ENCODE peak calls at places on chromosome 21, in ten cellular contexts. One of them, this sample, is unnamed.

GRCh38 chr21:15935530-15935929 is 205.7 kb downstream of the USP25 start:
- DNase-seq in A549: no peak
- DNase-seq in breast epithelium: no peak
- DNase-seq in pancreas: no peak
- DNase-seq in left ventricle myocardium inferior: no peak
- DNase-seq in Panc1: no peak
- DNase-seq in cardiac fibroblast: no peak
- DNase-seq in IMR-90: no peak
- DNase-seq in AG09309: no peak
- DNase-seq in OCI-LY7: no peak
- DNase-seq in this sample: peak; percentile 26

GRCh38 chr21:15124731-15125130 is 59.9 kb upstream of the NRIP1 start:
- DNase-seq in A549: no peak
- DNase-seq in breast epithelium: no peak
- DNase-seq in pancreas: no peak
- DNase-seq in left ventricle myocardium inferior: no peak
- DNase-seq in Panc1: no peak
- DNase-seq in cardiac fibroblast: no peak
- DNase-seq in IMR-90: no peak
- DNase-seq in AG09309: no peak
- DNase-seq in OCI-LY7: no peak
- DNase-seq in this sample: no peak

GRCh38 chr21:32021319-32022027 is 148.7 kb downstream of the HUNK start:
- DNase-seq in A549: no peak
- DNase-seq in breast epithelium: peak; percentile 80
- DNase-seq in pancreas: peak; percentile 74
- DNase-seq in left ventricle myocardium inferior: peak; percentile 78
- DNase-seq in Panc1: no peak
- DNase-seq in cardiac fibroblast: peak; percentile 10
- DNase-seq in IMR-90: no peak
- DNase-seq in AG09309: no peak
- DNase-seq in OCI-LY7: no peak
- DNase-seq in this sample: no peak

GRCh38 chr21:27149034-27149433 is 182.1 kb upstream of the ADAMTS5 start:
- DNase-seq in A549: no peak
- DNase-seq in breast epithelium: no peak
- DNase-seq in pancreas: no peak
- DNase-seq in left ventricle myocardium inferior: no peak
- DNase-seq in Panc1: no peak
- DNase-seq in cardiac fibroblast: peak; percentile 28
- DNase-seq in IMR-90: peak; percentile 24
- DNase-seq in AG09309: peak; percentile 46
- DNase-seq in OCI-LY7: no peak
- DNase-seq in this sample: no peak

GRCh38 chr21:28269173-28269572 is 723.5 kb downstream of the LTN1 start:
- DNase-seq in A549: no peak
- DNase-seq in breast epithelium: no peak
- DNase-seq in pancreas: no peak
- DNase-seq in left ventricle myocardium inferior: no peak
- DNase-seq in Panc1: no peak
- DNase-seq in cardiac fibroblast: no peak
- DNase-seq in IMR-90: no peak
- DNase-seq in AG09309: no peak
- DNase-seq in OCI-LY7: no peak
- DNase-seq in this sample: no peak

GRCh38 chr21:32771134-32771523 is 426 bp downstream of the PAXBP1 start:
- DNase-seq in A549: peak; percentile 46
- DNase-seq in breast epithelium: peak; percentile 34
- DNase-seq in pancreas: peak; percentile 61
- DNase-seq in left ventricle myocardium inferior: peak; percentile 56
- DNase-seq in Panc1: no peak
- DNase-seq in cardiac fibroblast: peak; percentile 64
- DNase-seq in IMR-90: peak; percentile 56
- DNase-seq in AG09309: no peak
- DNase-seq in OCI-LY7: peak; percentile 83
- DNase-seq in this sample: no peak

GRCh38 chr21:31545036-31545435 is 114.5 kb upstream of the SOD1 start:
- DNase-seq in A549: no peak
- DNase-seq in breast epithelium: no peak
- DNase-seq in pancreas: no peak
- DNase-seq in left ventricle myocardium inferior: no peak
- DNase-seq in Panc1: no peak
- DNase-seq in cardiac fibroblast: no peak
- DNase-seq in IMR-90: no peak
- DNase-seq in AG09309: no peak
- DNase-seq in OCI-LY7: no peak
- DNase-seq in this sample: no peak

GRCh38 chr21:30434033-30434631 is 4.1 kb downstream of the KRTAP13-4 start:
- DNase-seq in A549: peak; percentile 32
- DNase-seq in breast epithelium: no peak
- DNase-seq in pancreas: peak; percentile 35
- DNase-seq in left ventricle myocardium inferior: no peak
- DNase-seq in Panc1: peak; percentile 0
- DNase-seq in cardiac fibroblast: peak; percentile 47
- DNase-seq in IMR-90: no peak
- DNase-seq in AG09309: no peak
- DNase-seq in OCI-LY7: peak; percentile 23
- DNase-seq in this sample: no peak

GRCh38 chr21:16742116-16742515 is 770.7 kb upstream of the CXADR start:
- DNase-seq in A549: no peak
- DNase-seq in breast epithelium: peak; percentile 52
- DNase-seq in pancreas: no peak
- DNase-seq in left ventricle myocardium inferior: peak; percentile 13
- DNase-seq in Panc1: no peak
- DNase-seq in cardiac fibroblast: peak; percentile 36
- DNase-seq in IMR-90: no peak
- DNase-seq in AG09309: no peak
- DNase-seq in OCI-LY7: no peak
- DNase-seq in this sample: no peak

GRCh38 chr21:45874716-45875415 is 106.7 kb upstream of the COL6A1 start:
- DNase-seq in A549: no peak
- DNase-seq in breast epithelium: no peak
- DNase-seq in pancreas: no peak
- DNase-seq in left ventricle myocardium inferior: no peak
- DNase-seq in Panc1: no peak
- DNase-seq in cardiac fibroblast: peak; percentile 97
- DNase-seq in IMR-90: peak; percentile 98
- DNase-seq in AG09309: peak; percentile 88
- DNase-seq in OCI-LY7: no peak
- DNase-seq in this sample: no peak
- H3K4me3 ChIP-seq in A549: no peak overlapping the region
- H3K4me3 ChIP-seq in breast epithelium: no peak overlapping the region
- H3K4me3 ChIP-seq in pancreas: no peak overlapping the region
- H3K4me3 ChIP-seq in left ventricle myocardium inferior: no peak overlapping the region
- H3K4me3 ChIP-seq in Panc1: peak overlapping the region; percentile 16
- H3K4me3 ChIP-seq in cardiac fibroblast: peak overlapping the region; percentile 32
- H3K4me3 ChIP-seq in IMR-90: peak overlapping the region; percentile 3
- H3K4me3 ChIP-seq in AG09309: peak overlapping the region; percentile 11
- H3K4me3 ChIP-seq in OCI-LY7: no peak overlapping the region
- H3K4me3 ChIP-seq in this sample: no peak overlapping the region

GRCh38 chr21:34330055-34330454 is 33.8 kb upstream of the KCNE2 start:
- DNase-seq in A549: peak; percentile 38
- DNase-seq in breast epithelium: no peak
- DNase-seq in pancreas: no peak
- DNase-seq in left ventricle myocardium inferior: no peak
- DNase-seq in Panc1: no peak
- DNase-seq in cardiac fibroblast: no peak
- DNase-seq in IMR-90: no peak
- DNase-seq in AG09309: no peak
- DNase-seq in OCI-LY7: no peak
- DNase-seq in this sample: no peak
- TF ChIP-seq CTCF in A549: no peak
- TF ChIP-seq CTCF in breast epithelium: no peak
- TF ChIP-seq CTCF in pancreas: no peak
- TF ChIP-seq CTCF in left ventricle myocardium inferior: no peak
- TF ChIP-seq CTCF in Panc1: no peak
- TF ChIP-seq CTCF in cardiac fibroblast: no peak
- TF ChIP-seq CTCF in IMR-90: no peak
- TF ChIP-seq CTCF in AG09309: no peak
- TF ChIP-seq CTCF in OCI-LY7: no peak
- TF ChIP-seq CTCF in this sample: no peak

GRCh38 chr21:39385299-39386145 is 36.6 kb upstream of the HMGN1 start:
- DNase-seq in A549: peak; percentile 92
- DNase-seq in breast epithelium: peak; percentile 66
- DNase-seq in pancreas: peak; percentile 96
- DNase-seq in left ventricle myocardium inferior: peak; percentile 86
- DNase-seq in Panc1: no peak
- DNase-seq in cardiac fibroblast: peak; percentile 88
- DNase-seq in IMR-90: peak; percentile 75
- DNase-seq in AG09309: peak; percentile 33
- DNase-seq in OCI-LY7: no peak
- DNase-seq in this sample: no peak

GRCh38 chr21:39387461-39388037 is 38.7 kb upstream of the HMGN1 start:
- DNase-seq in A549: peak; percentile 88
- DNase-seq in breast epithelium: peak; percentile 78
- DNase-seq in pancreas: peak; percentile 89
- DNase-seq in left ventricle myocardium inferior: peak; percentile 92
- DNase-seq in Panc1: peak; percentile 33
- DNase-seq in cardiac fibroblast: peak; percentile 90
- DNase-seq in IMR-90: peak; percentile 81
- DNase-seq in AG09309: peak; percentile 39
- DNase-seq in OCI-LY7: peak; percentile 93
- DNase-seq in this sample: no peak

GRCh38 chr21:39384674-39385298 is 35.9 kb upstream of the HMGN1 start:
- DNase-seq in A549: no peak
- DNase-seq in breast epithelium: no peak
- DNase-seq in pancreas: no peak
- DNase-seq in left ventricle myocardium inferior: no peak
- DNase-seq in Panc1: no peak
- DNase-seq in cardiac fibroblast: no peak
- DNase-seq in IMR-90: peak; percentile 55
- DNase-seq in AG09309: no peak
- DNase-seq in OCI-LY7: no peak
- DNase-seq in this sample: no peak

GRCh38 chr21:39386899-39387298 is 38.0 kb upstream of the HMGN1 start:
- DNase-seq in A549: no peak
- DNase-seq in breast epithelium: no peak
- DNase-seq in pancreas: no peak
- DNase-seq in left ventricle myocardium inferior: no peak
- DNase-seq in Panc1: no peak
- DNase-seq in cardiac fibroblast: no peak
- DNase-seq in IMR-90: no peak
- DNase-seq in AG09309: no peak
- DNase-seq in OCI-LY7: no peak
- DNase-seq in this sample: no peak

DNA sequence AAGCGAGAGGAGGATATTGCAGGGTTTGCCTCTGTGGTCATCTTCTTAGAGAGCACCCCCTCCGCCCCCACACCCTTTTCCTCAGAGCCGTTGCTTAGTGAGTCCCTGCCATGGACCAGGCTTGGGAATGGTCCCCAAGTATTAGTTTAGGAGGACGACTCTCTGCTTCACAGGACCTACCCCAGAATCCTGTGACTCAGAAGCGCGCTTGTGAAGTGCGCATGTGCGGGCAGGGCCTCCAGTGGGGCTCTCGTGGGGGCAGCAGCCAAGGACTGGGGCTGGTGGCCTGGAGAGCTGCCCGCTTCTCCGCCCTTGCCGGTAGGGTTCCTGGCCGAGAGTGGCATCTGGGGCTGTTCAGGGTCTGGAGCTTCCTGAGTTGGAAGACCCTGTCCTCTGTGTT is 37.3 kb upstream of the HMGN1 start:
- DNase-seq in A549: no peak
- DNase-seq in breast epithelium: no peak
- DNase-seq in pancreas: peak; percentile 59
- DNase-seq in left ventricle myocardium inferior: no peak
- DNase-seq in Panc1: no peak
- DNase-seq in cardiac fibroblast: peak; percentile 33
- DNase-seq in IMR-90: no peak
- DNase-seq in AG09309: no peak
- DNase-seq in OCI-LY7: no peak
- DNase-seq in this sample: no peak
- H3K4me3 ChIP-seq in A549: peak overlapping the region; percentile 51
- H3K4me3 ChIP-seq in breast epithelium: peak overlapping the region; percentile 47
- H3K4me3 ChIP-seq in pancreas: no peak overlapping the region
- H3K4me3 ChIP-seq in left ventricle myocardium inferior: peak overlapping the region; percentile 63
- H3K4me3 ChIP-seq in Panc1: peak overlapping the region; percentile 51
- H3K4me3 ChIP-seq in cardiac fibroblast: peak overlapping the region; percentile 43
- H3K4me3 ChIP-seq in IMR-90: peak overlapping the region; percentile 40
- H3K4me3 ChIP-seq in AG09309: peak overlapping the region; percentile 19
- H3K4me3 ChIP-seq in OCI-LY7: no peak overlapping the region
- H3K4me3 ChIP-seq in this sample: peak overlapping the region; percentile 44

GRCh38 chr21:44510508-44511218 is 29.3 kb downstream of the KRTAP10-1 start:
- DNase-seq in A549: peak; percentile 41
- DNase-seq in breast epithelium: peak; percentile 28
- DNase-seq in pancreas: peak; percentile 74
- DNase-seq in left ventricle myocardium inferior: peak; percentile 44
- DNase-seq in Panc1: no peak
- DNase-seq in cardiac fibroblast: peak; percentile 41
- DNase-seq in IMR-90: no peak
- DNase-seq in AG09309: no peak
- DNase-seq in OCI-LY7: peak; percentile 66
- DNase-seq in this sample: no peak

GRCh38 chr21:44510109-44510507 is 29.9 kb downstream of the KRTAP10-1 start:
- DNase-seq in A549: no peak
- DNase-seq in breast epithelium: no peak
- DNase-seq in pancreas: no peak
- DNase-seq in left ventricle myocardium inferior: no peak
- DNase-seq in Panc1: no peak
- DNase-seq in cardiac fibroblast: no peak
- DNase-seq in IMR-90: no peak
- DNase-seq in AG09309: no peak
- DNase-seq in OCI-LY7: no peak
- DNase-seq in this sample: no peak

GRCh38 chr21:44508711-44509445 is 31.1 kb downstream of the KRTAP10-1 start:
- DNase-seq in A549: no peak
- DNase-seq in breast epithelium: no peak
- DNase-seq in pancreas: peak; percentile 28
- DNase-seq in left ventricle myocardium inferior: no peak
- DNase-seq in Panc1: no peak
- DNase-seq in cardiac fibroblast: no peak
- DNase-seq in IMR-90: no peak
- DNase-seq in AG09309: no peak
- DNase-seq in OCI-LY7: no peak
- DNase-seq in this sample: no peak

GRCh38 chr21:44508426-44508710 is 31.6 kb downstream of the KRTAP10-1 start:
- DNase-seq in A549: no peak
- DNase-seq in breast epithelium: no peak
- DNase-seq in pancreas: no peak
- DNase-seq in left ventricle myocardium inferior: no peak
- DNase-seq in Panc1: no peak
- DNase-seq in cardiac fibroblast: no peak
- DNase-seq in IMR-90: no peak
- DNase-seq in AG09309: no peak
- DNase-seq in OCI-LY7: no peak
- DNase-seq in this sample: no peak

GRCh38 chr21:44509539-44509938 is 30.5 kb downstream of the KRTAP10-1 start:
- DNase-seq in A549: peak; percentile 39
- DNase-seq in breast epithelium: peak; percentile 87
- DNase-seq in pancreas: peak; percentile 94
- DNase-seq in left ventricle myocardium inferior: peak; percentile 82
- DNase-seq in Panc1: no peak
- DNase-seq in cardiac fibroblast: no peak
- DNase-seq in IMR-90: no peak
- DNase-seq in AG09309: no peak
- DNase-seq in OCI-LY7: peak; percentile 11
- DNase-seq in this sample: no peak
- TF ChIP-seq CTCF in A549: no peak
- TF ChIP-seq CTCF in breast epithelium: peak; percentile 68
- TF ChIP-seq CTCF in pancreas: peak; percentile 39
- TF ChIP-seq CTCF in left ventricle myocardium inferior: peak; percentile 64
- TF ChIP-seq CTCF in Panc1: no peak
- TF ChIP-seq CTCF in cardiac fibroblast: no peak
- TF ChIP-seq CTCF in IMR-90: no peak
- TF ChIP-seq CTCF in AG09309: peak; percentile 38
- TF ChIP-seq CTCF in OCI-LY7: peak; percentile 42
- TF ChIP-seq CTCF in this sample: peak; percentile 28

This sample was measured in epithelial cell of proximal tubule.